ENCODE peak calls at places on chromosomes 1 and 21, in five cellular contexts. One of them, this sample, is unnamed.
A peak's percentile ranks its signal among the peaks of the same experiment; 100 is the strongest.

GRCh38 chr1:27496604-27497155 is 6.7 kb upstream of the WASF2 start:
- DNase-seq in psoas muscle: no peak
- DNase-seq in left ventricle myocardium inferior: peak; percentile 50
- DNase-seq in thoracic aorta: no peak
- DNase-seq in Panc1: no peak
- DNase-seq in this sample: no peak

GRCh38 chr1:70864302-70864701 is 183.3 kb downstream of the PTGER3 start:
- DNase-seq in psoas muscle: no peak
- DNase-seq in left ventricle myocardium inferior: no peak
- DNase-seq in thoracic aorta: no peak
- DNase-seq in Panc1: no peak
- DNase-seq in this sample: no peak

GRCh38 chr1:2260917-2261316 is 32.8 kb downstream of the SKI start:
- DNase-seq in psoas muscle: no peak
- DNase-seq in left ventricle myocardium inferior: no peak
- DNase-seq in thoracic aorta: no peak
- DNase-seq in Panc1: no peak
- DNase-seq in this sample: no peak

GRCh38 chr1:160376525-160377131 is 9.8 kb downstream of the NHLH1 start:
- DNase-seq in psoas muscle: no peak
- DNase-seq in left ventricle myocardium inferior: no peak
- DNase-seq in thoracic aorta: no peak
- DNase-seq in Panc1: peak; percentile 63
- DNase-seq in this sample: no peak

GRCh38 chr21:44987301-44987885 is 47.6 kb downstream of the SLX9 start:
- DNase-seq in psoas muscle: no peak
- DNase-seq in left ventricle myocardium inferior: peak; percentile 2
- DNase-seq in thoracic aorta: no peak
- DNase-seq in Panc1: no peak
- DNase-seq in this sample: peak; percentile 16

GRCh38 chr21:44399151-44399954 is 45.9 kb downstream of the TRPM2 start:
- DNase-seq in psoas muscle: no peak
- DNase-seq in left ventricle myocardium inferior: no peak
- DNase-seq in thoracic aorta: no peak
- DNase-seq in Panc1: no peak
- DNase-seq in this sample: no peak

GRCh38 chr1:99707535-99708142 is 58.8 kb downstream of the FRRS1 start:
- DNase-seq in psoas muscle: peak; percentile 52
- DNase-seq in left ventricle myocardium inferior: peak; percentile 62
- DNase-seq in thoracic aorta: peak; percentile 12
- DNase-seq in Panc1: peak; percentile 46
- DNase-seq in this sample: peak; percentile 49

GRCh38 chr1:175543447-175543846 is 199.9 kb downstream of the TNR start:
- DNase-seq in psoas muscle: no peak
- DNase-seq in left ventricle myocardium inferior: no peak
- DNase-seq in thoracic aorta: no peak
- DNase-seq in Panc1: no peak
- DNase-seq in this sample: no peak

GRCh38 chr1:38076038-38076437 is 29.4 kb upstream of the POU3F1 start:
- DNase-seq in psoas muscle: no peak
- DNase-seq in left ventricle myocardium inferior: no peak
- DNase-seq in thoracic aorta: no peak
- DNase-seq in Panc1: no peak
- DNase-seq in this sample: no peak

GRCh38 chr1:180081474-180081873 is 73.2 kb upstream of the QSOX1 start:
- DNase-seq in psoas muscle: no peak
- DNase-seq in left ventricle myocardium inferior: no peak
- DNase-seq in thoracic aorta: no peak
- DNase-seq in Panc1: no peak
- DNase-seq in this sample: no peak

GRCh38 chr1:228930479-228930957 is 195.2 kb downstream of the RHOU start:
- DNase-seq in psoas muscle: no peak
- DNase-seq in left ventricle myocardium inferior: no peak
- DNase-seq in thoracic aorta: no peak
- DNase-seq in Panc1: no peak
- DNase-seq in this sample: peak; percentile 56

GRCh38 chr1:205318231-205318991 is 3.1 kb downstream of the NUAK2 start:
- DNase-seq in psoas muscle: no peak
- DNase-seq in left ventricle myocardium inferior: no peak
- DNase-seq in thoracic aorta: no peak
- DNase-seq in Panc1: no peak
- DNase-seq in this sample: peak; percentile 69

GRCh38 chr1:2046225-2046917 is 3.8 kb upstream of the PRKCZ start:
- DNase-seq in psoas muscle: no peak
- DNase-seq in left ventricle myocardium inferior: peak; percentile 59
- DNase-seq in thoracic aorta: no peak
- DNase-seq in Panc1: no peak
- DNase-seq in this sample: peak; percentile 91

GRCh38 chr1:199101635-199102034 is 462.8 kb downstream of the PTPRC start:
- DNase-seq in psoas muscle: no peak
- DNase-seq in left ventricle myocardium inferior: no peak
- DNase-seq in thoracic aorta: no peak
- DNase-seq in Panc1: no peak
- DNase-seq in this sample: no peak

GRCh38 chr1:243946946-243947345 is 96.9 kb upstream of the AKT3 start:
- DNase-seq in psoas muscle: no peak
- DNase-seq in left ventricle myocardium inferior: no peak
- DNase-seq in thoracic aorta: no peak
- DNase-seq in Panc1: no peak
- DNase-seq in this sample: no peak

GRCh38 chr1:177119311-177119710 is 45.2 kb downstream of the ASTN1 start:
- DNase-seq in psoas muscle: no peak
- DNase-seq in left ventricle myocardium inferior: no peak
- DNase-seq in thoracic aorta: no peak
- DNase-seq in Panc1: no peak
- DNase-seq in this sample: no peak

GRCh38 chr1:115782571-115783281 is 14.2 kb upstream of the CASQ2 start:
- DNase-seq in psoas muscle: no peak
- DNase-seq in left ventricle myocardium inferior: no peak
- DNase-seq in thoracic aorta: no peak
- DNase-seq in Panc1: no peak
- DNase-seq in this sample: no peak
- H3K4me3 ChIP-seq in psoas muscle: no peak overlapping the region
- H3K4me3 ChIP-seq in left ventricle myocardium inferior: no peak overlapping the region
- H3K4me3 ChIP-seq in thoracic aorta: no peak overlapping the region
- H3K4me3 ChIP-seq in Panc1: no peak overlapping the region
- H3K4me3 ChIP-seq in this sample: no peak overlapping the region

DNA sequence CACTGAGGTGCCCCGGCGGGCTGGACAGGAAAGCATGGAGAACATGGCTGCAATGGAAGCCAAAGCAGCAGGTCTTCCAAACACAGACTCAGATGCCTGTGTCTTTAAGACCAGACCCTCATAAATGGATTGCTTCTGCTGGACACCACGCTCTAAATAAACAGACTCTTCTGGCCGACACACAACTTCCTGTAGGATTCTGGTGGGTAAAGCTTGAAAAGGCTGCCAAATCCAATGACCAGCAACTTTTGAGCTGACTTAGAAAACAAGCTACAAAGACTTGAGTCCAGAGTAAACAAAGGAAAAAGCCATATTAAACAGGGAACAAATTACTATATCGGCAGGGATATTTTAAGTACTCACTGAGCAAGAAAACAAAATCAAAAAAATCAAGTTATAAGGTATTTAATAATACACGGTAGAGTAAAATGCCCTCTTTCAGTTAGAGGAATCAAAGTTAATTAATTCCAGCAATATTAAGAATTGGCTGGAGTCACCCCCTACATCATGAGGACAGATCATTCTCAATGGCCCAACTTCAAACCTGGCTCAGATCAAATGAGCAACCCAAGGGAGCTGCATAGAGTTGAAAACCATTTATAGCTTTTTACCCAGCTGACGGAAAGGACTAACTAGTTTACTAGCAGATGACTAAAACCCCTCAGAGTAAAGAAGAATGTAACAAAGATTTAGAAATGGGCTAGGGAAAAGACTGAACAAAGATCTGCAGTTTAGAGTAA is 102.4 kb downstream of the TGFBR3 start:
- DNase-seq in psoas muscle: no peak
- DNase-seq in left ventricle myocardium inferior: no peak
- DNase-seq in thoracic aorta: no peak
- DNase-seq in Panc1: no peak
- DNase-seq in this sample: no peak
- H3K4me1 ChIP-seq in psoas muscle: peaks cover 4% of the 10 kb centered on the region
- H3K4me1 ChIP-seq in left ventricle myocardium inferior: peaks cover 72% of the 10 kb centered on the region
- H3K4me1 ChIP-seq in thoracic aorta: peaks cover 38% of the 10 kb centered on the region
- H3K4me1 ChIP-seq in Panc1: peaks cover 11% of the 10 kb centered on the region
- H3K4me1 ChIP-seq in this sample: no peaks in the 10 kb centered on the region

GRCh38 chr1:206931709-206932108 is 10.0 kb upstream of the FCMR start:
- DNase-seq in psoas muscle: no peak
- DNase-seq in left ventricle myocardium inferior: no peak
- DNase-seq in thoracic aorta: no peak
- DNase-seq in Panc1: no peak
- DNase-seq in this sample: no peak
- H3K4me3 ChIP-seq in psoas muscle: no peak overlapping the region
- H3K4me3 ChIP-seq in left ventricle myocardium inferior: no peak overlapping the region
- H3K4me3 ChIP-seq in thoracic aorta: no peak overlapping the region
- H3K4me3 ChIP-seq in Panc1: no peak overlapping the region
- H3K4me3 ChIP-seq in this sample: no peak overlapping the region

GRCh38 chr1:84735483-84735882 is 45.2 kb upstream of the SSX2IP start:
- DNase-seq in psoas muscle: no peak
- DNase-seq in left ventricle myocardium inferior: no peak
- DNase-seq in thoracic aorta: no peak
- DNase-seq in Panc1: no peak
- DNase-seq in this sample: no peak
- H3K4me1 ChIP-seq in psoas muscle: no peaks in the 10 kb centered on the region
- H3K4me1 ChIP-seq in left ventricle myocardium inferior: no peaks in the 10 kb centered on the region
- H3K4me1 ChIP-seq in thoracic aorta: no peaks in the 10 kb centered on the region
- H3K4me1 ChIP-seq in Panc1: no peaks in the 10 kb centered on the region
- H3K4me1 ChIP-seq in this sample: no peaks in the 10 kb centered on the region

GRCh38 chr1:4084053-4084431 is 184.0 kb upstream of the C1orf174 start:
- DNase-seq in psoas muscle: no peak
- DNase-seq in left ventricle myocardium inferior: no peak
- DNase-seq in thoracic aorta: no peak
- DNase-seq in Panc1: no peak
- DNase-seq in this sample: no peak

GRCh38 chr1:4084896-4085295 is 184.8 kb upstream of the C1orf174 start:
- DNase-seq in psoas muscle: no peak
- DNase-seq in left ventricle myocardium inferior: no peak
- DNase-seq in thoracic aorta: no peak
- DNase-seq in Panc1: no peak
- DNase-seq in this sample: no peak

GRCh38 chr1:4083171-4084052 is 183.3 kb upstream of the C1orf174 start:
- DNase-seq in psoas muscle: no peak
- DNase-seq in left ventricle myocardium inferior: no peak
- DNase-seq in thoracic aorta: no peak
- DNase-seq in Panc1: no peak
- DNase-seq in this sample: no peak

GRCh38 chr1:4086085-4086850 is 186.2 kb upstream of the C1orf174 start:
- DNase-seq in psoas muscle: no peak
- DNase-seq in left ventricle myocardium inferior: no peak
- DNase-seq in thoracic aorta: no peak
- DNase-seq in Panc1: no peak
- DNase-seq in this sample: no peak

GRCh38 chr1:4084446-4084845 is 184.4 kb upstream of the C1orf174 start:
- DNase-seq in psoas muscle: no peak
- DNase-seq in left ventricle myocardium inferior: no peak
- DNase-seq in thoracic aorta: no peak
- DNase-seq in Panc1: no peak
- DNase-seq in this sample: no peak
- H3K4me3 ChIP-seq in psoas muscle: no peak overlapping the region
- H3K4me3 ChIP-seq in left ventricle myocardium inferior: no peak overlapping the region
- H3K4me3 ChIP-seq in thoracic aorta: no peak overlapping the region
- H3K4me3 ChIP-seq in Panc1: no peak overlapping the region
- H3K4me3 ChIP-seq in this sample: no peak overlapping the region

This sample was measured in mucosa of descending colon.